ENCODE peak calls at places on chromosomes 2 and 18, in eight cellular contexts. L is transverse colon, N is upper lobe of left lung, G is K562, B is HepG2, I is sigmoid colon, A is H1, O is GM12878. R is an unnamed sample. For H3K36me3, the result is how much of the 10 kb centered on the place peaks cover.

GRCh38 chr2:218850796-218851195 is 8.8 kb upstream of the WNT6 start:
- DNase-seq in L (no peak), N (no peak), G (no peak), B (no peak), I (no peak), A (no peak), O (no peak), R (no peak)

GRCh38 chr18:37385846-37386435 is 179.7 kb downstream of the CELF4 start:
- DNase-seq in L (no peak), N (no peak), G (peak), B (peak), I (no peak), A (no peak), O (no peak), R (no peak)

GRCh38 chr18:11689031-11689971 is at the start of gene GNAL:
- DNase-seq in L (peak), N (peak), G (peak), B (peak), I (peak), A (peak), O (no peak), R (peak)

GRCh38 chr2:226490172-226490571 is 309.4 kb downstream of the IRS1 start:
- DNase-seq in L (no peak), N (no peak), G (no peak), B (no peak), I (no peak), A (no peak), O (no peak), R (no peak)

GRCh38 chr2:105323117-105323516 is 6.4 kb downstream of the TGFBRAP1 start:
- DNase-seq in L (no peak), N (no peak), G (no peak), B (no peak), I (no peak), A (no peak), O (no peak), R (no peak)

GRCh38 chr2:74502720-74503505 is 3.5 kb upstream of the LBX2 start:
- DNase-seq in L (peak), N (peak), G (peak), B (peak), I (peak), A (no peak), O (no peak), R (peak)

GRCh38 chr2:234355052-234355720 is 141.7 kb downstream of the ARL4C start:
- DNase-seq in L (no peak), N (no peak), G (no peak), B (no peak), I (no peak), A (no peak), O (no peak), R (no peak)

GRCh38 chr2:222353998-222354397 is 55.2 kb upstream of the PAX3 start:
- DNase-seq in L (no peak), N (no peak), G (no peak), B (no peak), I (no peak), A (no peak), O (no peak), R (no peak)

GRCh38 chr2:194985258-194985657 is 671.8 kb upstream of the SLC39A10 start:
- DNase-seq in L (no peak), N (no peak), G (no peak), B (no peak), I (no peak), A (no peak), O (no peak), R (no peak)

DNA sequence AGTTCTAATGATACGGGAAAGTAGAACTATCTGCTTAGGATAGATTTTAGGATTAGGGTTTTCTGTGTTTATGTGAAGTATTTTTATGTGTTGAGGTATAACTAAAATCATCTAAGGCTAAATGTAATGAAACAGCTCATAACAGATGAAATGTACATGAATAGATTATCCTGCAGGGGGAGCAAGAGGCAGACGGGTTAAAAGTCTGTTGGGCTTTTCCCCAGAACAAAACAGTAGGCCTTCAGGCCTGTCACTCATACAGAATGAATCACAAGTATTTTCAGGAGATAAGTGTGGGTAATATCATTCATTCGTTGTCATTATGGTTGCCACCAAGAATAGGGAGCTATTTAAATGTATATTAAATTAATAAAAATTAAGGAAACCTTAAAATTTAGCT is 107.9 kb upstream of the IL1R2 start:
- DNase-seq in L (peak), N (no peak), G (peak), B (peak), I (no peak), A (no peak), O (no peak), R (no peak)
- H3K36me3 ChIP-seq in L (under half), N (under half), G (under half), B (under half), I (under half), A (under half), O (under half), R (under half)

GRCh38 chr2:38091757-38092156 is 15.8 kb upstream of the CYP1B1 start:
- DNase-seq in L (no peak), N (no peak), G (no peak), B (no peak), I (no peak), A (no peak), O (no peak), R (no peak)

GRCh38 chr2:38090928-38091327 is 15.0 kb upstream of the CYP1B1 start:
- DNase-seq in L (no peak), N (no peak), G (no peak), B (no peak), I (no peak), A (no peak), O (no peak), R (no peak)

GRCh38 chr2:38093503-38093902 is 17.6 kb upstream of the CYP1B1 start:
- DNase-seq in L (no peak), N (no peak), G (no peak), B (no peak), I (no peak), A (no peak), O (no peak), R (no peak)

GRCh38 chr2:38095079-38095478 is 19.1 kb upstream of the CYP1B1 start:
- DNase-seq in L (no peak), N (no peak), G (no peak), B (no peak), I (no peak), A (no peak), O (no peak), R (no peak)

DNA sequence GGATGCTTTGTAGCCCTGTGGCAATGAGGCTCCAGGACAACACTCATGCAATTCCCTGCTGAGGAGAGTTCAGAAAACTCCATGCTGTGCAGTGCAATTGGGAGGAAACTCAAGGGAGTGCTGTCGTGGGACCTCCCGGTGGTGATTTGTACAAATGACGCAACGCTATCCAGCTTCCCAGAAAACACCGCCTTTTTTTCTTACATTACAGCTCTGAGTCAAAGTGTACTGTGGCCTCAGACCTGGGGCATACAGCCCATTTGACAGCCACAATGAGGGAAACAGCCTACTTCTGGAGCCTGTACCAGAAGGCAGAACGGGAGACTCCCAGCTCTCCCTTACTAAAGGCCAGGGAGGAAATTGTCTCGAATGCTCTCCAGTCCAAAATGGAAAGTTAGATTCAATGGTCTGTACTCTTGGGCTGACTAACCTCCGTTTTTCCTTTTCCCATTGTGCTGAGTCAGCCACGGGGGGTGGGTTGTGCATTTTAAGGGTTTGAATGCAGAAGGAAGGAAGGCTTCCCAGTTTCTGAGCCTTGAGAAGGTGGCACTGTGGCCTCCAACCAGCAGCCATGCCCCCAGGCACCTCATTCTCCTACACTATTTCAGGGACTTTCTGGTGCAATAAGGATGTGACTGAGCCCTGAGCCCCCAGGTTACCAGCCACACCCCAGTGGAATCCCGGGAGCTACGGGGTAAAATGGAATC is 16.4 kb upstream of the CYP1B1 start:
- DNase-seq in L (no peak), N (no peak), G (no peak), B (no peak), I (peak), A (no peak), O (no peak), R (no peak)
- TF ChIP-seq POLR2AphosphoS5 in L (no peak), N (peak), G (no peak), B (no peak), I (peak), A (no peak), O (no peak), R (peak)

DNA sequence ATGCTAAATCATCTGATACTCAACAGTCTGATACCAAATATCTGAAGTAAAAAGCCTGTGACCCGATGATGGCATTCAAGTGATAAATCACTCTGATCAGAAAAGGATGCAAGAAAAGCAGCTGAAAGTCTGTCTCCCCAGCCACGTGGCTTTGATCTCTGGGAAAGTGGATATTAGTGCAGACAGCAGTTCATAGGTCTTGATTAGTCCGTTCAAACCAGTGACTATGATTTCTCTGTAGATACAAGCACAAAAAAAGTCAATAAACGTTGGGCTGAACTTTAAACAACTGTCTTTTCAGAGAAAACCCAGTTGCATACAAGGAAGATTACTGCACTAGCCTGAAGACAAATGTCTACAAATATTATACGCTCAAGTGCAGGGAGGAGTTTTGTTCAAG is 107.7 kb upstream of the CDC42EP3 start:
- DNase-seq in L (no peak), N (no peak), G (no peak), B (no peak), I (no peak), A (no peak), O (no peak), R (no peak)
- TF ChIP-seq EP300 in L (no peak), N (no peak), G (no peak), B (no peak), I (peak), A (no peak), O (no peak), R (no peak)

GRCh38 chr2:23753291-23754006 is 173.5 kb downstream of the ATAD2B start:
- DNase-seq in L (no peak), N (no peak), G (no peak), B (no peak), I (no peak), A (no peak), O (no peak), R (no peak)

GRCh38 chr2:23757686-23758433 is 169.1 kb downstream of the ATAD2B start:
- DNase-seq in L (no peak), N (no peak), G (peak), B (peak), I (no peak), A (no peak), O (no peak), R (no peak)

GRCh38 chr2:23751747-23752265 is 175.1 kb downstream of the ATAD2B start:
- DNase-seq in L (no peak), N (no peak), G (no peak), B (no peak), I (no peak), A (no peak), O (no peak), R (no peak)

GRCh38 chr2:23756593-23757292 is 170.2 kb downstream of the ATAD2B start:
- DNase-seq in L (no peak), N (no peak), G (no peak), B (no peak), I (no peak), A (no peak), O (no peak), R (no peak)

GRCh38 chr2:23754970-23755369 is 172.0 kb downstream of the ATAD2B start:
- DNase-seq in L (no peak), N (no peak), G (no peak), B (no peak), I (no peak), A (no peak), O (no peak), R (no peak)
- H3K36me3 ChIP-seq in L (under half), N (under half), G (under half), B (under half), I (under half), A (under half), O (under half), R (under half)

DNA sequence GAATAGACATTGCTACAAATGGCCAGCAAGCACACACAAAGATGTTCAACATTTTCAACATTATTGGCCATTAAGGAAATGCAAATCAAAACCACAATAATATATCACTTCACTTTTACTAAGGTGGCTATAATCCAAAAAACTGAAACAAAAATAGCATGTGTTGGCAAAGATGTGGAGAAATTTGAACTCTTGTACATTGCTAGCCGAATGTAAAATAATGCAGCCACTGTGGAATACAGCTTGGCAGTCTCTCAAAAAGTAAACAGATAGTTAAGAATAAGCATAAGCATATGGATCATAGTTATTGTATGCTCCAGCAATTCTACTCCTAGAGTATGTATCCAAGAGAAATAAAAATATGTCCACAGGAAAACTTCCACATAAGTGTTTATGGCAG is 192.5 kb downstream of the EN1 start:
- DNase-seq in L (no peak), N (no peak), G (no peak), B (no peak), I (no peak), A (no peak), O (no peak), R (no peak)
- TF ChIP-seq POLR2AphosphoS5 in L (no peak), N (no peak), G (no peak), B (no peak), I (no peak), A (no peak), O (no peak), R (no peak)

GRCh38 chr2:232372231-232373208 is 6.0 kb upstream of the ALPP start:
- DNase-seq in L (no peak), N (no peak), G (no peak), B (no peak), I (peak), A (no peak), O (no peak), R (no peak)
- TF ChIP-seq EP300 in L (no peak), N (no peak), G (no peak), B (no peak), I (no peak), A (no peak), O (no peak), R (no peak)

GRCh38 chr2:131122496-131122895 is 17.4 kb downstream of the PLEKHB2 start:
- DNase-seq in L (no peak), N (no peak), G (no peak), B (no peak), I (no peak), A (no peak), O (no peak), R (no peak)
- H3K36me3 ChIP-seq in L (under half), N (under half), G (half or more), B (under half), I (under half), A (under half), O (under half), R (under half)

GRCh38 chr2:101697124-101697793 is at the start of gene MAP4K4:
- DNase-seq in L (peak), N (peak), G (peak), B (peak), I (peak), A (peak), O (no peak), R (peak)
- TF ChIP-seq POLR2AphosphoS5 in L (no peak), N (no peak), G (peak), B (peak), I (peak), A (peak), O (no peak), R (no peak)